ENCODE peak calls at places on chromosome 20, in seven cellular contexts. L is bronchial epithelial cell, W is lower lobe of right lung, E is adipocyte, T is heart right ventricle, Q is GM12865, K is BE2C. D is an unnamed sample.

GRCh38 chr20:41692479-41693135 is 74.4 kb upstream of the CHD6 start:
- DNase-seq in T (peak; percentile 89), W (peak; percentile 91), L (peak; percentile 28), E (peak; percentile 77), K (peak; percentile 89), Q (peak; percentile 90), D (peak; percentile 75)

GRCh38 chr20:58716476-58717277 is 24.1 kb downstream of the NPEPL1 start:
- DNase-seq in T (no peak), W (no peak), K (peak; percentile 40), E (no peak), Q (no peak), L (no peak), D (no peak)

GRCh38 chr20:34952676-34953075 is 2.9 kb downstream of the GSS start:
- DNase-seq in T (no peak), Q (no peak), W (no peak), K (no peak), L (no peak), E (no peak), D (peak; percentile 38)

GRCh38 chr20:50335105-50335504 is 144.5 kb downstream of the CEBPB start:
- DNase-seq in K (peak; percentile 64), T (no peak), E (no peak), Q (peak; percentile 56), W (no peak), L (peak; percentile 84), D (peak; percentile 64)

GRCh38 chr20:44080646-44081267 is 106.2 kb downstream of the JPH2 start:
- DNase-seq in E (peak; percentile 91), K (peak; percentile 74), L (peak; percentile 65), W (no peak), T (peak; percentile 69), Q (peak; percentile 88), D (peak; percentile 89)

GRCh38 chr20:43459022-43459942 is 1.6 kb downstream of the SRSF6 start:
- DNase-seq in L (peak; percentile 5), W (no peak), T (no peak), Q (no peak), K (no peak), E (peak; percentile 50), D (peak; percentile 41)

GRCh38 chr20:51487525-51488279 is 54.8 kb downstream of the NFATC2 start:
- DNase-seq in K (no peak), T (no peak), W (no peak), Q (no peak), L (peak; percentile 94), E (peak; percentile 65), D (peak; percentile 79)

GRCh38 chr20:36932476-36933426 is 18.8 kb downstream of the SAMHD1 start:
- DNase-seq in L (no peak), W (no peak), K (no peak), Q (no peak), T (no peak), E (peak; percentile 79), D (peak; percentile 27)

GRCh38 chr20:50193169-50193850 is 2.7 kb downstream of the CEBPB start:
- DNase-seq in E (peak; percentile 30), Q (no peak), T (no peak), L (no peak), K (no peak), W (no peak), D (peak; percentile 25)

GRCh38 chr20:58349586-58349985 is 39.4 kb upstream of the VAPB start:
- DNase-seq in E (peak; percentile 67), Q (peak; percentile 11), K (no peak), T (no peak), L (peak; percentile 90), W (no peak), D (peak; percentile 85)

GRCh38 chr20:36887779-36888133 is 11.8 kb downstream of the TLDC2 start:
- DNase-seq in Q (no peak), T (no peak), W (peak; percentile 22), E (no peak), K (no peak), L (no peak), D (no peak)

GRCh38 chr20:63087872-63088680 is 81.3 kb upstream of the BHLHE23 start:
- DNase-seq in T (no peak), Q (no peak), E (no peak), L (no peak), K (peak; percentile 6), W (peak; percentile 32), D (no peak)

GRCh38 chr20:9306521-9306920 is 207.9 kb upstream of the LAMP5 start:
- DNase-seq in T (no peak), Q (no peak), W (no peak), L (peak; percentile 94), E (peak; percentile 91), K (no peak), D (peak; percentile 86)

GRCh38 chr20:37880726-37881591 is 22.0 kb upstream of the VSTM2L start:
- DNase-seq in Q (no peak), L (peak; percentile 58), W (no peak), T (peak; percentile 86), K (peak; percentile 100), E (no peak), D (no peak)

GRCh38 chr20:20694591-20694990 is 17.9 kb downstream of the RALGAPA2 start:
- DNase-seq in Q (no peak), T (no peak), L (no peak), K (no peak), W (no peak), E (no peak), D (no peak)

GRCh38 chr20:51327251-51327841 is 215.2 kb downstream of the NFATC2 start:
- DNase-seq in T (no peak), E (peak; percentile 94), L (peak; percentile 44), W (no peak), Q (no peak), K (no peak), D (peak; percentile 75)

GRCh38 chr20:13142143-13142542 is 78.9 kb upstream of the ISM1 start:
- DNase-seq in E (no peak), K (no peak), Q (no peak), W (no peak), T (no peak), L (no peak), D (no peak)

GRCh38 chr20:9081423-9081966 is 12.6 kb downstream of the PLCB4 start:
- DNase-seq in W (no peak), E (no peak), K (no peak), Q (no peak), T (no peak), L (no peak), D (no peak)

GRCh38 chr20:645318-646106 is 7.5 kb downstream of the SRXN1 start:
- DNase-seq in K (peak; percentile 67), Q (peak; percentile 82), E (peak; percentile 83), W (peak; percentile 76), T (peak; percentile 73), L (peak; percentile 39), D (peak; percentile 78)

GRCh38 chr20:52062452-52063209 is 128.9 kb downstream of the ZFP64 start:
- DNase-seq in L (no peak), W (no peak), Q (no peak), T (no peak), K (no peak), E (no peak), D (no peak)

GRCh38 chr20:9408422-9409300 is 105.7 kb upstream of the LAMP5 start:
- DNase-seq in Q (no peak), K (no peak), T (no peak), L (peak; percentile 66), W (no peak), E (peak; percentile 57), D (peak; percentile 67)

GRCh38 chr20:20360464-20360863 is 7.4 kb upstream of the INSM1 start:
- DNase-seq in L (peak; percentile 53), K (peak; percentile 66), Q (peak; percentile 61), W (no peak), E (peak; percentile 85), T (peak; percentile 26), D (peak; percentile 85)

GRCh38 chr20:5413394-5413793 is 96.6 kb upstream of the PROKR2 start:
- DNase-seq in E (no peak), Q (no peak), K (no peak), T (no peak), W (no peak), L (no peak), D (no peak)

GRCh38 chr20:51022227-51022802 is 592 bp downstream of the KCNG1 start:
- DNase-seq in E (no peak), W (no peak), T (no peak), Q (no peak), K (no peak), L (no peak), D (no peak)

DNA sequence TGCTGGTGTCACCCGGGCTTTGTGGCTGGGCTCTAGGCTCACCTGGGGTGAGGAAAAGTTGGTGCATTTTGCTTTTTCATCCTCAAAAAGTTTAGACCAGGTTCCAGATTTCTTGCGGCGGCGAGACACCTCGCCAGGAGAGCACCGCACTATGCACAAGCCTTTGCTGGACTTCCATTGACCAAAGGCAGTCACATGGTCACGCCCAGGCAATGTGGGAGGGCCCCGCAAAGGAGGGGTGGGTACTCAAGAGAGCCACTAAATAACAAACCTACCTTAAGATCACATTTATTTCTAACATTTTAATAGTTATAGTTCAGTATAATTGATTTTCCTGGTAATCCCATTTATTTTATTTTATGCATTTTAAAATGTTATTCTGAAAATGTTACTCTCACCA is 3.0 kb upstream of the KIF16B start:
- DNase-seq in L (no peak), W (peak; percentile 27), E (no peak), T (no peak), K (no peak), Q (no peak), D (no peak)
- H3K4me3 ChIP-seq in L (no peak overlapping the region), W (no peak overlapping the region), E (no peak overlapping the region), T (no peak overlapping the region), K (no peak overlapping the region), Q (no peak overlapping the region), D (no peak overlapping the region)

GRCh38 chr20:40688129-40689099 is 622 bp downstream of the MAFB start:
- DNase-seq in K (no peak), W (peak; percentile 66), E (no peak), T (no peak), L (no peak), Q (no peak), D (peak; percentile 54)
- H3K4me3 ChIP-seq in K (peak overlapping the region; percentile 42), W (peak overlapping the region; percentile 79), E (peak overlapping the region; percentile 97), T (peak overlapping the region; percentile 66), L (peak overlapping the region; percentile 50), Q (no peak overlapping the region), D (peak overlapping the region; percentile 77)

DNA sequence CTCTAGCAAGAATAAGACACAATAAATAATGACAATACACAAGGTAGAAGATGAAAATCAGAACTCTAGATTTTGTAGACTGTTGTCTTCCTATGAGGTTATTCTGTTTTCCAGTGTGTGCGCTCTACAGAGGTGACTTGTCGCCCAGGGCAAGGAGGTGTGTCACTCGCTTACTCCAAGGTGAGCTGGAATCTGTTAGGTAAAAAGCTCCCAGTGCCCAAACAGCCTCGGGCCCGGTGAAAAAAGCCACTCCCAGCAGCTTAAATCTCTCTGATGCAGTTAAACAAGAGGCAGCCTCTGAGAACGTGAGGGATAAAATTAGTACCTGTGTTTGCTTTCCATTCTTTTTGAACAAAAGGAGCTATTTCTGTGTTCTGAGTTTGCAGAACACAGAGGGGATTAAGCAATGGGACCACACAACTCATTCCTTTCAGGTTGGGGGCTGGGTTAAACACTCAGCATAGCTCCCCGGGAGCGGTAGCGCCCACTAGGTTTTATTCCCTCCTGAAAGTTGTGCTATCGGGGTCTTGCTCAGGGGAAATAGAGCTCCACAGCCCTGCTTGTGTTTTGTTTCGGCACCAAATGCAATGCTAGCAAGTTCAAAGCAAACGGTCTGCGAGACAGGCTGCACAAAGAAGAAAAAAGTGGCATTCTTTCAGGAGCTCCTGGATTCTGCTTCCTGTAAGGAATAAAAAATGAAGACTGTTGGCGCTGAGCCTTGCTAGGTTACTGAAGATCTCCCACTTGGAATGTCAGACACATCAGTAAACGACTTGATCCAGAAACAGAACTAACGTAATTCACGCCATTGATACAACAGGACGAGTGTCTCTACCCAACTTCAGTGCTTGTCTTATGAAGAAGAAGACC is 181.1 kb downstream of the FOXA2 start:
- DNase-seq in E (no peak), T (no peak), W (no peak), K (no peak), L (peak; percentile 57), Q (no peak), D (peak; percentile 13)
- H3K4me3 ChIP-seq in E (peak overlapping the region; percentile 68), T (peak overlapping the region; percentile 10), W (peak overlapping the region; percentile 38), K (no peak overlapping the region), L (no peak overlapping the region), Q (peak overlapping the region; percentile 42), D (peak overlapping the region; percentile 42)

GRCh38 chr20:23367770-23368169 is 5.8 kb downstream of the GZF1 start:
- DNase-seq in T (no peak), L (peak; percentile 91), E (no peak), Q (no peak), K (no peak), W (no peak), D (no peak)
- H3K4me3 ChIP-seq in T (no peak overlapping the region), L (no peak overlapping the region), E (no peak overlapping the region), Q (no peak overlapping the region), K (no peak overlapping the region), W (no peak overlapping the region), D (no peak overlapping the region)

D was measured in choroid plexus epithelial cell.